ENCODE peak calls at places on chromosomes 3 and 15, in nine cellular contexts. Z is gastroesophageal sphincter; K is activated CD8-positive, alpha-beta T cell treated with anti-CD3 and anti-CD28 coated beads, Interleukin-2, amount 10 ng/mL, durations not matched to agents 7 days and 5 days; R is lung; Y is heart left ventricle; W is mucosa of descending colon; X is left colon; G is activated T-cell treated with anti-CD3 and anti-CD28 coated beads, Interleukin-2, amount 50 U/mL, for 72 hours; V is right cardiac atrium. P is an unnamed sample.

GRCh38 chr15:70435872-70436271 is 327.5 kb downstream of the UACA start:
- ATAC-seq in G (no peak), Z (no peak), Y (no peak), R (no peak), K (no peak), V (no peak), W (no peak), X (no peak), P (no peak)

GRCh38 chr3:11154036-11154952 is at the start of gene HRH1:
- ATAC-seq in R (peak), W (peak), K (peak), G (peak), Z (peak), X (peak), Y (peak), V (peak), P (peak)

GRCh38 chr3:174159629-174160028 is 699.5 kb upstream of the NAALADL2 start:
- ATAC-seq in K (no peak), X (no peak), G (no peak), Y (no peak), Z (no peak), R (no peak), V (no peak), W (no peak), P (no peak)

GRCh38 chr3:32856355-32856889 is 38.6 kb downstream of the TRIM71 start:
- ATAC-seq in Z (no peak), Y (peak), W (peak), X (no peak), G (no peak), K (no peak), V (no peak), R (peak), P (no peak)

GRCh38 chr3:87272718-87273337 is 3.6 kb downstream of the POU1F1 start:
- ATAC-seq in Z (no peak), R (no peak), X (no peak), G (peak), Y (no peak), V (no peak), K (no peak), W (no peak), P (no peak)

GRCh38 chr15:34436956-34437442 is 609 bp downstream of the GOLGA8A start:
- ATAC-seq in G (peak), V (peak), X (peak), Y (peak), R (peak), W (peak), K (peak), Z (peak), P (peak)

GRCh38 chr15:48527517-48527916 is 118.0 kb downstream of the FBN1 start:
- ATAC-seq in Z (no peak), G (no peak), V (no peak), W (no peak), K (no peak), X (no peak), R (no peak), Y (no peak), P (no peak)

GRCh38 chr3:16704938-16705337 is 99.7 kb upstream of the DAZL start:
- ATAC-seq in W (no peak), X (no peak), G (no peak), V (peak), Y (peak), R (no peak), K (no peak), Z (no peak), P (no peak)

GRCh38 chr15:95973566-95974256 is 356.8 kb upstream of the NR2F2 start:
- ATAC-seq in K (no peak), W (no peak), V (no peak), R (no peak), G (no peak), Y (no peak), Z (no peak), X (no peak), P (no peak)

GRCh38 chr3:189142527-189142926 is 29.2 kb upstream of the TPRG1 start:
- ATAC-seq in X (no peak), G (peak), V (no peak), Y (no peak), W (peak), Z (no peak), K (peak), R (no peak), P (peak)

GRCh38 chr3:179018808-179019207 is 52.8 kb downstream of the ZMAT3 start:
- ATAC-seq in R (no peak), W (no peak), X (no peak), Z (no peak), V (no peak), Y (no peak), K (no peak), G (no peak), P (no peak)

GRCh38 chr3:192917258-192917507 is 473 bp downstream of the MB21D2 start:
- ATAC-seq in Z (no peak), Y (no peak), R (no peak), W (no peak), V (no peak), X (no peak), K (peak), G (peak), P (peak)

GRCh38 chr3:12648384-12648959 is 15.4 kb downstream of the RAF1 start:
- ATAC-seq in Z (no peak), Y (no peak), V (no peak), R (no peak), X (no peak), W (no peak), G (no peak), K (no peak), P (no peak)

GRCh38 chr15:56837281-56837680 is 81.2 kb upstream of the TCF12 start:
- ATAC-seq in X (no peak), G (no peak), Y (no peak), V (no peak), W (no peak), Z (no peak), K (no peak), R (no peak), P (no peak)

GRCh38 chr3:32460031-32460749 is 42.5 kb downstream of the CMTM6 start:
- ATAC-seq in X (peak), Y (peak), K (peak), R (peak), V (peak), Z (no peak), G (peak), W (peak), P (peak)